ENCODE peak calls at places on chromosome 2, in nine cellular contexts. One of them, this sample, is unnamed.

GRCh38 chr2:58710795-58711279 is 469.7 kb upstream of the FANCL start:
- DNase-seq in NCI-H1417: no peak
- DNase-seq in fibroblast of the conjunctiva: peak
- DNase-seq in heart right ventricle: no peak
- DNase-seq in glomerular endothelial cell: no peak
- DNase-seq in KBM-7: peak
- DNase-seq in NCI-H774: no peak
- DNase-seq in activated CD4-positive, alpha-beta T cell treated with anti-CD3 and anti-CD28 coated beads, Interleukin-2, amount 50 U/mL, for 1 hour: no peak
- DNase-seq in AG04449: no peak
- DNase-seq in this sample: no peak

GRCh38 chr2:224145751-224146355 is 106.8 kb upstream of the SERPINE2 start:
- DNase-seq in NCI-H1417: no peak
- DNase-seq in fibroblast of the conjunctiva: peak
- DNase-seq in heart right ventricle: peak
- DNase-seq in glomerular endothelial cell: peak
- DNase-seq in KBM-7: no peak
- DNase-seq in NCI-H774: no peak
- DNase-seq in activated CD4-positive, alpha-beta T cell treated with anti-CD3 and anti-CD28 coated beads, Interleukin-2, amount 50 U/mL, for 1 hour: no peak
- DNase-seq in AG04449: peak
- DNase-seq in this sample: peak

GRCh38 chr2:227510620-227510958 is 38.6 kb downstream of the AGFG1 start:
- DNase-seq in NCI-H1417: no peak
- DNase-seq in fibroblast of the conjunctiva: no peak
- DNase-seq in heart right ventricle: no peak
- DNase-seq in glomerular endothelial cell: no peak
- DNase-seq in KBM-7: no peak
- DNase-seq in NCI-H774: no peak
- DNase-seq in activated CD4-positive, alpha-beta T cell treated with anti-CD3 and anti-CD28 coated beads, Interleukin-2, amount 50 U/mL, for 1 hour: no peak
- DNase-seq in AG04449: no peak
- DNase-seq in this sample: no peak

GRCh38 chr2:239184968-239185903 is 215.6 kb downstream of the HDAC4 start:
- DNase-seq in NCI-H1417: no peak
- DNase-seq in fibroblast of the conjunctiva: no peak
- DNase-seq in heart right ventricle: no peak
- DNase-seq in glomerular endothelial cell: no peak
- DNase-seq in KBM-7: no peak
- DNase-seq in NCI-H774: no peak
- DNase-seq in activated CD4-positive, alpha-beta T cell treated with anti-CD3 and anti-CD28 coated beads, Interleukin-2, amount 50 U/mL, for 1 hour: no peak
- DNase-seq in AG04449: no peak
- DNase-seq in this sample: no peak

GRCh38 chr2:101985793-101986164 is 6.0 kb upstream of the IL1R2 start:
- DNase-seq in NCI-H1417: no peak
- DNase-seq in fibroblast of the conjunctiva: no peak
- DNase-seq in heart right ventricle: no peak
- DNase-seq in glomerular endothelial cell: no peak
- DNase-seq in KBM-7: no peak
- DNase-seq in NCI-H774: no peak
- DNase-seq in activated CD4-positive, alpha-beta T cell treated with anti-CD3 and anti-CD28 coated beads, Interleukin-2, amount 50 U/mL, for 1 hour: no peak
- DNase-seq in AG04449: no peak
- DNase-seq in this sample: no peak

GRCh38 chr2:66547113-66547512 is 112.2 kb downstream of the MEIS1 start:
- DNase-seq in NCI-H1417: peak
- DNase-seq in fibroblast of the conjunctiva: no peak
- DNase-seq in heart right ventricle: no peak
- DNase-seq in glomerular endothelial cell: no peak
- DNase-seq in KBM-7: no peak
- DNase-seq in NCI-H774: no peak
- DNase-seq in activated CD4-positive, alpha-beta T cell treated with anti-CD3 and anti-CD28 coated beads, Interleukin-2, amount 50 U/mL, for 1 hour: no peak
- DNase-seq in AG04449: no peak
- DNase-seq in this sample: no peak

GRCh38 chr2:46569766-46570165 is 90.4 kb downstream of the TMEM247 start:
- DNase-seq in NCI-H1417: no peak
- DNase-seq in fibroblast of the conjunctiva: no peak
- DNase-seq in heart right ventricle: no peak
- DNase-seq in glomerular endothelial cell: no peak
- DNase-seq in KBM-7: no peak
- DNase-seq in NCI-H774: no peak
- DNase-seq in activated CD4-positive, alpha-beta T cell treated with anti-CD3 and anti-CD28 coated beads, Interleukin-2, amount 50 U/mL, for 1 hour: no peak
- DNase-seq in AG04449: no peak
- DNase-seq in this sample: no peak

GRCh38 chr2:64586883-64587481 is 62.9 kb downstream of the AFTPH start:
- DNase-seq in NCI-H1417: peak
- DNase-seq in fibroblast of the conjunctiva: peak
- DNase-seq in heart right ventricle: no peak
- DNase-seq in glomerular endothelial cell: peak
- DNase-seq in KBM-7: peak
- DNase-seq in NCI-H774: peak
- DNase-seq in activated CD4-positive, alpha-beta T cell treated with anti-CD3 and anti-CD28 coated beads, Interleukin-2, amount 50 U/mL, for 1 hour: no peak
- DNase-seq in AG04449: peak
- DNase-seq in this sample: peak

GRCh38 chr2:63614983-63615945 is 26.5 kb downstream of the MDH1 start:
- DNase-seq in NCI-H1417: no peak
- DNase-seq in fibroblast of the conjunctiva: no peak
- DNase-seq in heart right ventricle: no peak
- DNase-seq in glomerular endothelial cell: no peak
- DNase-seq in KBM-7: no peak
- DNase-seq in NCI-H774: no peak
- DNase-seq in activated CD4-positive, alpha-beta T cell treated with anti-CD3 and anti-CD28 coated beads, Interleukin-2, amount 50 U/mL, for 1 hour: no peak
- DNase-seq in AG04449: no peak
- DNase-seq in this sample: peak

GRCh38 chr2:196607073-196607472 is 32.4 kb upstream of the CCDC150 start:
- DNase-seq in NCI-H1417: no peak
- DNase-seq in fibroblast of the conjunctiva: peak
- DNase-seq in heart right ventricle: no peak
- DNase-seq in glomerular endothelial cell: peak
- DNase-seq in KBM-7: no peak
- DNase-seq in NCI-H774: peak
- DNase-seq in activated CD4-positive, alpha-beta T cell treated with anti-CD3 and anti-CD28 coated beads, Interleukin-2, amount 50 U/mL, for 1 hour: no peak
- DNase-seq in AG04449: no peak
- DNase-seq in this sample: no peak

This sample was measured in AG09309.